ENCODE peak calls at places on chromosomes 16 and 17, in seven cellular contexts. One of them, this sample, is unnamed.
A peak's percentile ranks its signal among the peaks of the same experiment; 100 is the strongest.

GRCh38 chr16:66390346-66391108 is 24.0 kb downstream of the CDH5 start:
- DNase-seq in GF-D8: no peak
- DNase-seq in epithelial cell of esophagus: no peak
- DNase-seq in psoas muscle: no peak
- DNase-seq in midbrain: no peak
- DNase-seq in activated gamma-delta T cell treated with Interleukin-2 at 50 U/mL for 16 hours: no peak
- DNase-seq in WTC11: no peak
- DNase-seq in this sample: no peak

GRCh38 chr17:44492706-44493272 is 10.4 kb downstream of the GPATCH8 start:
- DNase-seq in midbrain: no peak
- DNase-seq in psoas muscle: no peak
- DNase-seq in GF-D8: no peak
- DNase-seq in epithelial cell of esophagus: no peak
- DNase-seq in activated gamma-delta T cell treated with Interleukin-2 at 50 U/mL for 16 hours: no peak
- DNase-seq in WTC11: no peak
- DNase-seq in this sample: no peak

GRCh38 chr17:5584971-5585794 is 874 bp upstream of the NLRP1 start:
- DNase-seq in activated gamma-delta T cell treated with Interleukin-2 at 50 U/mL for 16 hours: no peak
- DNase-seq in midbrain: no peak
- DNase-seq in psoas muscle: no peak
- DNase-seq in GF-D8: no peak
- DNase-seq in WTC11: no peak
- DNase-seq in epithelial cell of esophagus: peak; percentile 96
- DNase-seq in this sample: peak; percentile 39

GRCh38 chr16:72139908-72140307 is 32.0 kb downstream of the PMFBP1 start:
- DNase-seq in psoas muscle: no peak
- DNase-seq in activated gamma-delta T cell treated with Interleukin-2 at 50 U/mL for 16 hours: no peak
- DNase-seq in epithelial cell of esophagus: no peak
- DNase-seq in WTC11: no peak
- DNase-seq in GF-D8: no peak
- DNase-seq in midbrain: no peak
- DNase-seq in this sample: no peak

GRCh38 chr16:70523621-70524405 is at the start of gene SF3B3:
- DNase-seq in psoas muscle: no peak
- DNase-seq in epithelial cell of esophagus: peak; percentile 36
- DNase-seq in activated gamma-delta T cell treated with Interleukin-2 at 50 U/mL for 16 hours: peak; percentile 65
- DNase-seq in WTC11: peak; percentile 42
- DNase-seq in GF-D8: peak; percentile 66
- DNase-seq in midbrain: peak; percentile 84
- DNase-seq in this sample: peak; percentile 84

GRCh38 chr17:63345598-63345997 is 100.5 kb downstream of the CYB561 start:
- DNase-seq in activated gamma-delta T cell treated with Interleukin-2 at 50 U/mL for 16 hours: no peak
- DNase-seq in WTC11: no peak
- DNase-seq in psoas muscle: no peak
- DNase-seq in epithelial cell of esophagus: no peak
- DNase-seq in midbrain: no peak
- DNase-seq in GF-D8: no peak
- DNase-seq in this sample: no peak

GRCh38 chr17:75531724-75532090 is 6.2 kb downstream of the LLGL2 start:
- DNase-seq in psoas muscle: no peak
- DNase-seq in GF-D8: no peak
- DNase-seq in midbrain: no peak
- DNase-seq in WTC11: no peak
- DNase-seq in epithelial cell of esophagus: peak; percentile 79
- DNase-seq in activated gamma-delta T cell treated with Interleukin-2 at 50 U/mL for 16 hours: no peak
- DNase-seq in this sample: no peak

GRCh38 chr17:80122026-80122575 is 20.7 kb downstream of the GAA start:
- DNase-seq in epithelial cell of esophagus: no peak
- DNase-seq in WTC11: no peak
- DNase-seq in midbrain: no peak
- DNase-seq in GF-D8: no peak
- DNase-seq in psoas muscle: no peak
- DNase-seq in activated gamma-delta T cell treated with Interleukin-2 at 50 U/mL for 16 hours: no peak
- DNase-seq in this sample: no peak

GRCh38 chr17:40443196-40443987 is at the start of gene IGFBP4:
- DNase-seq in activated gamma-delta T cell treated with Interleukin-2 at 50 U/mL for 16 hours: peak; percentile 66
- DNase-seq in GF-D8: no peak
- DNase-seq in psoas muscle: peak; percentile 92
- DNase-seq in epithelial cell of esophagus: peak; percentile 72
- DNase-seq in WTC11: peak; percentile 88
- DNase-seq in midbrain: peak; percentile 63
- DNase-seq in this sample: peak; percentile 43

GRCh38 chr17:77750427-77751043 is 208.0 kb upstream of the TNRC6C start:
- DNase-seq in epithelial cell of esophagus: no peak
- DNase-seq in activated gamma-delta T cell treated with Interleukin-2 at 50 U/mL for 16 hours: no peak
- DNase-seq in psoas muscle: no peak
- DNase-seq in GF-D8: no peak
- DNase-seq in midbrain: no peak
- DNase-seq in WTC11: peak; percentile 3
- DNase-seq in this sample: no peak

GRCh38 chr17:79536212-79536840 is 74.5 kb downstream of the RBFOX3 start:
- DNase-seq in activated gamma-delta T cell treated with Interleukin-2 at 50 U/mL for 16 hours: no peak
- DNase-seq in psoas muscle: peak; percentile 17
- DNase-seq in epithelial cell of esophagus: no peak
- DNase-seq in GF-D8: no peak
- DNase-seq in WTC11: no peak
- DNase-seq in midbrain: no peak
- DNase-seq in this sample: no peak

GRCh38 chr17:58487589-58488427 is at the start of gene HSF5:
- DNase-seq in epithelial cell of esophagus: peak; percentile 19
- DNase-seq in psoas muscle: peak; percentile 58
- DNase-seq in GF-D8: no peak
- DNase-seq in midbrain: no peak
- DNase-seq in activated gamma-delta T cell treated with Interleukin-2 at 50 U/mL for 16 hours: peak; percentile 77
- DNase-seq in WTC11: peak; percentile 78
- DNase-seq in this sample: no peak

GRCh38 chr17:62995377-62995885 is 29.4 kb downstream of the TANC2 start:
- DNase-seq in epithelial cell of esophagus: peak; percentile 32
- DNase-seq in WTC11: peak; percentile 38
- DNase-seq in GF-D8: peak; percentile 73
- DNase-seq in psoas muscle: no peak
- DNase-seq in activated gamma-delta T cell treated with Interleukin-2 at 50 U/mL for 16 hours: no peak
- DNase-seq in midbrain: peak; percentile 49
- DNase-seq in this sample: peak; percentile 55

GRCh38 chr17:27466376-27466747 is 10.1 kb downstream of the KSR1 start:
- DNase-seq in psoas muscle: no peak
- DNase-seq in epithelial cell of esophagus: no peak
- DNase-seq in midbrain: no peak
- DNase-seq in WTC11: no peak
- DNase-seq in activated gamma-delta T cell treated with Interleukin-2 at 50 U/mL for 16 hours: no peak
- DNase-seq in GF-D8: no peak
- DNase-seq in this sample: no peak

GRCh38 chr17:75228305-75228704 is 22.8 kb downstream of the NUP85 start:
- DNase-seq in GF-D8: peak; percentile 62
- DNase-seq in midbrain: peak; percentile 46
- DNase-seq in psoas muscle: peak; percentile 23
- DNase-seq in activated gamma-delta T cell treated with Interleukin-2 at 50 U/mL for 16 hours: no peak
- DNase-seq in epithelial cell of esophagus: no peak
- DNase-seq in WTC11: no peak
- DNase-seq in this sample: peak; percentile 51

GRCh38 chr16:83433201-83433600 is 374.6 kb upstream of the HSBP1 start:
- DNase-seq in midbrain: no peak
- DNase-seq in activated gamma-delta T cell treated with Interleukin-2 at 50 U/mL for 16 hours: no peak
- DNase-seq in GF-D8: no peak
- DNase-seq in epithelial cell of esophagus: no peak
- DNase-seq in WTC11: no peak
- DNase-seq in psoas muscle: no peak
- DNase-seq in this sample: no peak

GRCh38 chr16:23823475-23824407 is 12.0 kb upstream of the PRKCB start:
- DNase-seq in psoas muscle: no peak
- DNase-seq in activated gamma-delta T cell treated with Interleukin-2 at 50 U/mL for 16 hours: no peak
- DNase-seq in GF-D8: no peak
- DNase-seq in WTC11: no peak
- DNase-seq in midbrain: no peak
- DNase-seq in epithelial cell of esophagus: no peak
- DNase-seq in this sample: no peak

GRCh38 chr17:68060336-68060735 is 24.8 kb downstream of the KPNA2 start:
- DNase-seq in psoas muscle: no peak
- DNase-seq in WTC11: no peak
- DNase-seq in midbrain: no peak
- DNase-seq in GF-D8: no peak
- DNase-seq in activated gamma-delta T cell treated with Interleukin-2 at 50 U/mL for 16 hours: no peak
- DNase-seq in epithelial cell of esophagus: no peak
- DNase-seq in this sample: no peak

GRCh38 chr17:40857535-40857934 is 9.5 kb downstream of the KRT12 start:
- DNase-seq in epithelial cell of esophagus: no peak
- DNase-seq in GF-D8: no peak
- DNase-seq in activated gamma-delta T cell treated with Interleukin-2 at 50 U/mL for 16 hours: no peak
- DNase-seq in midbrain: no peak
- DNase-seq in WTC11: no peak
- DNase-seq in psoas muscle: no peak
- DNase-seq in this sample: no peak

GRCh38 chr17:39194985-39195524 is 2.4 kb downstream of the CACNB1 start:
- DNase-seq in activated gamma-delta T cell treated with Interleukin-2 at 50 U/mL for 16 hours: no peak
- DNase-seq in psoas muscle: no peak
- DNase-seq in GF-D8: no peak
- DNase-seq in epithelial cell of esophagus: no peak
- DNase-seq in midbrain: peak; percentile 39
- DNase-seq in WTC11: peak; percentile 60
- DNase-seq in this sample: no peak

GRCh38 chr17:65185686-65186382 is 48.7 kb downstream of the RGS9 start:
- DNase-seq in midbrain: no peak
- DNase-seq in GF-D8: no peak
- DNase-seq in WTC11: no peak
- DNase-seq in epithelial cell of esophagus: no peak
- DNase-seq in psoas muscle: no peak
- DNase-seq in activated gamma-delta T cell treated with Interleukin-2 at 50 U/mL for 16 hours: no peak
- DNase-seq in this sample: no peak

GRCh38 chr17:78113804-78114785 is 14.5 kb downstream of the TMC6 start:
- DNase-seq in midbrain: no peak
- DNase-seq in epithelial cell of esophagus: no peak
- DNase-seq in psoas muscle: peak; percentile 38
- DNase-seq in WTC11: no peak
- DNase-seq in GF-D8: no peak
- DNase-seq in activated gamma-delta T cell treated with Interleukin-2 at 50 U/mL for 16 hours: no peak
- DNase-seq in this sample: no peak

GRCh38 chr17:35808240-35808961 is 883 bp upstream of the TAF15 start:
- DNase-seq in WTC11: no peak
- DNase-seq in activated gamma-delta T cell treated with Interleukin-2 at 50 U/mL for 16 hours: no peak
- DNase-seq in midbrain: no peak
- DNase-seq in GF-D8: no peak
- DNase-seq in epithelial cell of esophagus: no peak
- DNase-seq in psoas muscle: no peak
- DNase-seq in this sample: no peak

This sample was measured in globus pallidus.